ENCODE peak calls at places on chromosome 7, in ten cellular contexts. M is uterus, L is foreskin fibroblast, Q is heart right ventricle, A is tibial nerve, Y is ovary, I is A549, X is Panc1, W is psoas muscle, O is lower lobe of right lung. U is an unnamed sample.

GRCh38 chr7:42987648-42988214 is 55.6 kb downstream of the MRPL32 start:
- DNase-seq in M (no peak), L (no peak), Q (no peak), A (no peak), Y (no peak), I (no peak), X (no peak), W (no peak), O (no peak), U (no peak)

GRCh38 chr7:21767300-21767900 is 178.3 kb downstream of the CDCA7L start:
- DNase-seq in M (no peak), L (peak), Q (peak), A (no peak), Y (no peak), I (peak), X (peak), W (no peak), O (no peak), U (no peak)

GRCh38 chr7:139828880-139829653 is at the start of gene TBXAS1:
- DNase-seq in M (no peak), L (no peak), Q (no peak), A (peak), Y (no peak), I (peak), X (no peak), W (no peak), O (peak), U (no peak)

GRCh38 chr7:78226059-78226658 is 427.6 kb downstream of the PHTF2 start:
- DNase-seq in M (no peak), L (no peak), Q (peak), A (no peak), Y (peak), I (peak), X (peak), W (no peak), O (no peak), U (peak)

GRCh38 chr7:12766416-12766815 is 79.0 kb downstream of the ARL4A start:
- DNase-seq in M (no peak), L (no peak), Q (no peak), A (no peak), Y (no peak), I (no peak), X (no peak), W (no peak), O (no peak), U (no peak)

GRCh38 chr7:129825554-129826267 is 127.0 kb downstream of the UBE2H start:
- DNase-seq in M (peak), L (peak), Q (peak), A (peak), Y (peak), I (peak), X (peak), W (peak), O (peak), U (no peak)

GRCh38 chr7:106625678-106626301 is 35.2 kb downstream of the CCDC71L start:
- DNase-seq in M (no peak), L (no peak), Q (peak), A (no peak), Y (no peak), I (no peak), X (no peak), W (no peak), O (no peak), U (no peak)

GRCh38 chr7:42193457-42194111 is 43.4 kb downstream of the GLI3 start:
- DNase-seq in M (no peak), L (no peak), Q (no peak), A (no peak), Y (no peak), I (no peak), X (no peak), W (no peak), O (no peak), U (no peak)

GRCh38 chr7:43625453-43625852 is 42.5 kb downstream of the STK17A start:
- DNase-seq in M (no peak), L (no peak), Q (no peak), A (no peak), Y (no peak), I (no peak), X (no peak), W (no peak), O (no peak), U (no peak)

GRCh38 chr7:8037151-8037550 is 68.6 kb downstream of the GLCCI1 start:
- DNase-seq in M (no peak), L (no peak), Q (no peak), A (no peak), Y (no peak), I (no peak), X (no peak), W (no peak), O (no peak), U (no peak)

GRCh38 chr7:19872094-19872493 is 98.7 kb upstream of the TMEM196 start:
- DNase-seq in M (no peak), L (no peak), Q (no peak), A (no peak), Y (no peak), I (no peak), X (no peak), W (no peak), O (no peak), U (no peak)

GRCh38 chr7:143305423-143306070 is 10.4 kb upstream of the CLCN1 start:
- DNase-seq in M (no peak), L (no peak), Q (peak), A (peak), Y (peak), I (peak), X (no peak), W (peak), O (peak), U (no peak)

DNA sequence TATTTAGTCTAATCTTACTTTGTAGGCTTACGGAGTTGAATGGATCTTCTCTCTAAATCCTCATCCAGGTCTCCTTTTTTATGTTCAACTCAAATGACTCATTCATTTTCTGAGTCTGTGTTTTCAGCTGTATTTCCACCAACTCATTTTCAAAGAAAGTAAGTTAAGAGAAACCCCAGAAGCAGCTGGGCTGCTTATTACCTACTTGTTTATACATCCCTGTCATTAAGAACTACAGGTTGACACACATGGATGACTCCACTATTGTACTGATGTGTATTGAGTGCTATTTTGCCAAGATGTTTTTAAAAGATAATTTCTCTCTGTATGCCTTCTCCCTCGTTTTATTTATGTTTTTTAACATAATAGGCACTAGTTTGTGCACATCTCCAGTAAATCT is 42.0 kb downstream of the DGKI start:
- DNase-seq in M (no peak), L (no peak), Q (no peak), A (no peak), Y (no peak), I (no peak), X (no peak), W (no peak), O (no peak), U (no peak)
- TF ChIP-seq CTCF in M (no peak), L (no peak), Q (no peak), A (no peak), Y (no peak), I (no peak), X (no peak), W (no peak), O (no peak), U (no peak)

GRCh38 chr7:103074519-103075336 is at the start of the genes ARMC10 and FBXL13:
- DNase-seq in M (peak), L (peak), Q (peak), A (peak), Y (peak), I (peak), X (peak), W (peak), O (peak), U (peak)
- TF ChIP-seq CTCF in M (no peak), L (no peak), Q (peak), A (peak), Y (peak), I (peak), X (no peak), W (peak), O (peak), U (peak)

GRCh38 chr7:74376256-74377036 is 77.3 kb upstream of the GTF2IRD1 start:
- DNase-seq in M (no peak), L (no peak), Q (no peak), A (no peak), Y (no peak), I (no peak), X (no peak), W (no peak), O (no peak), U (no peak)
- TF ChIP-seq CTCF in M (no peak), L (no peak), Q (no peak), A (no peak), Y (no peak), I (no peak), X (no peak), W (no peak), O (no peak), U (no peak)

GRCh38 chr7:154584352-154585252 is 418.3 kb downstream of the PAXIP1 start:
- DNase-seq in M (no peak), L (no peak), Q (no peak), A (no peak), Y (no peak), I (peak), X (no peak), W (no peak), O (no peak), U (no peak)
- TF ChIP-seq CTCF in M (no peak), L (no peak), Q (no peak), A (no peak), Y (no peak), I (peak), X (peak), W (peak), O (peak), U (no peak)

U was measured in AG09319.